ENCODE peak calls at places on chromosomes 2 and 18, in ten cellular contexts. One of them, this sample, is unnamed. For H3K4me1, the result is how much of the 10 kb centered on the place peaks cover.

GRCh38 chr2:191206613-191207471 is 38.4 kb upstream of the MYO1B start:
- DNase-seq in GM23248: no peak
- DNase-seq in right lobe of liver: peak
- DNase-seq in CD4-positive, alpha-beta memory T cell: peak
- DNase-seq in Peyer's patch: no peak
- DNase-seq in body of pancreas: no peak
- DNase-seq in colonic mucosa: no peak
- DNase-seq in uterus: no peak
- DNase-seq in H1: no peak
- DNase-seq in small intestine: peak
- DNase-seq in this sample: no peak

GRCh38 chr2:182980115-182980514 is 58.1 kb downstream of the NCKAP1 start:
- DNase-seq in body of pancreas: no peak
- DNase-seq in small intestine: peak
- DNase-seq in H1: no peak
- DNase-seq in right lobe of liver: no peak
- DNase-seq in colonic mucosa: no peak
- DNase-seq in Peyer's patch: no peak
- DNase-seq in GM23248: peak
- DNase-seq in CD4-positive, alpha-beta memory T cell: peak
- DNase-seq in uterus: no peak
- DNase-seq in this sample: no peak

GRCh38 chr2:86079981-86080911 is 25.4 kb downstream of the POLR1A start:
- DNase-seq in right lobe of liver: peak
- DNase-seq in CD4-positive, alpha-beta memory T cell: peak
- DNase-seq in colonic mucosa: peak
- DNase-seq in GM23248: peak
- DNase-seq in body of pancreas: peak
- DNase-seq in uterus: peak
- DNase-seq in small intestine: peak
- DNase-seq in H1: peak
- DNase-seq in Peyer's patch: peak
- DNase-seq in this sample: peak

GRCh38 chr2:78175642-78176041 is 653.5 kb upstream of the LRRTM4 start:
- DNase-seq in Peyer's patch: no peak
- DNase-seq in GM23248: no peak
- DNase-seq in colonic mucosa: no peak
- DNase-seq in body of pancreas: no peak
- DNase-seq in uterus: no peak
- DNase-seq in CD4-positive, alpha-beta memory T cell: no peak
- DNase-seq in small intestine: no peak
- DNase-seq in right lobe of liver: no peak
- DNase-seq in H1: no peak
- DNase-seq in this sample: no peak

GRCh38 chr2:65231121-65231520 is 3.5 kb downstream of the ACTR2 start:
- DNase-seq in H1: no peak
- DNase-seq in body of pancreas: no peak
- DNase-seq in GM23248: peak
- DNase-seq in small intestine: no peak
- DNase-seq in uterus: no peak
- DNase-seq in Peyer's patch: no peak
- DNase-seq in CD4-positive, alpha-beta memory T cell: no peak
- DNase-seq in right lobe of liver: no peak
- DNase-seq in colonic mucosa: no peak
- DNase-seq in this sample: no peak

GRCh38 chr2:101380376-101380775 is 6.9 kb downstream of the CREG2 start:
- DNase-seq in right lobe of liver: no peak
- DNase-seq in small intestine: no peak
- DNase-seq in body of pancreas: peak
- DNase-seq in colonic mucosa: no peak
- DNase-seq in uterus: peak
- DNase-seq in Peyer's patch: no peak
- DNase-seq in CD4-positive, alpha-beta memory T cell: no peak
- DNase-seq in H1: no peak
- DNase-seq in GM23248: peak
- DNase-seq in this sample: no peak

GRCh38 chr2:235618039-235618438 is 124.2 kb downstream of the AGAP1 start:
- DNase-seq in body of pancreas: no peak
- DNase-seq in Peyer's patch: no peak
- DNase-seq in colonic mucosa: no peak
- DNase-seq in small intestine: no peak
- DNase-seq in H1: no peak
- DNase-seq in right lobe of liver: no peak
- DNase-seq in uterus: no peak
- DNase-seq in GM23248: peak
- DNase-seq in CD4-positive, alpha-beta memory T cell: no peak
- DNase-seq in this sample: no peak

GRCh38 chr18:73551211-73551610 is 596.4 kb downstream of the FBXO15 start:
- DNase-seq in small intestine: no peak
- DNase-seq in right lobe of liver: no peak
- DNase-seq in uterus: no peak
- DNase-seq in body of pancreas: no peak
- DNase-seq in GM23248: no peak
- DNase-seq in colonic mucosa: no peak
- DNase-seq in H1: no peak
- DNase-seq in CD4-positive, alpha-beta memory T cell: no peak
- DNase-seq in Peyer's patch: no peak
- DNase-seq in this sample: no peak

GRCh38 chr2:180195847-180196246 is 188.8 kb upstream of the CWC22 start:
- DNase-seq in GM23248: no peak
- DNase-seq in Peyer's patch: no peak
- DNase-seq in right lobe of liver: no peak
- DNase-seq in uterus: no peak
- DNase-seq in small intestine: no peak
- DNase-seq in colonic mucosa: no peak
- DNase-seq in H1: no peak
- DNase-seq in body of pancreas: no peak
- DNase-seq in CD4-positive, alpha-beta memory T cell: no peak
- DNase-seq in this sample: no peak

GRCh38 chr2:157336137-157336721 is 10.6 kb upstream of the ERMN start:
- DNase-seq in CD4-positive, alpha-beta memory T cell: peak
- DNase-seq in small intestine: peak
- DNase-seq in Peyer's patch: peak
- DNase-seq in colonic mucosa: peak
- DNase-seq in right lobe of liver: peak
- DNase-seq in GM23248: peak
- DNase-seq in uterus: no peak
- DNase-seq in body of pancreas: peak
- DNase-seq in H1: peak
- DNase-seq in this sample: peak

GRCh38 chr2:64063924-64064331 is 44.7 kb upstream of the VPS54 start:
- DNase-seq in body of pancreas: peak
- DNase-seq in colonic mucosa: peak
- DNase-seq in right lobe of liver: no peak
- DNase-seq in Peyer's patch: no peak
- DNase-seq in small intestine: peak
- DNase-seq in uterus: no peak
- DNase-seq in GM23248: peak
- DNase-seq in H1: no peak
- DNase-seq in CD4-positive, alpha-beta memory T cell: no peak
- DNase-seq in this sample: no peak

GRCh38 chr2:190468814-190469569 is 60.8 kb downstream of the MFSD6 start:
- DNase-seq in colonic mucosa: peak
- DNase-seq in body of pancreas: peak
- DNase-seq in right lobe of liver: peak
- DNase-seq in H1: no peak
- DNase-seq in small intestine: peak
- DNase-seq in GM23248: peak
- DNase-seq in uterus: peak
- DNase-seq in Peyer's patch: no peak
- DNase-seq in CD4-positive, alpha-beta memory T cell: no peak
- DNase-seq in this sample: peak

GRCh38 chr2:158561054-158561453 is 104.3 kb downstream of the PKP4 start:
- DNase-seq in body of pancreas: no peak
- DNase-seq in uterus: no peak
- DNase-seq in right lobe of liver: no peak
- DNase-seq in small intestine: peak
- DNase-seq in H1: no peak
- DNase-seq in Peyer's patch: no peak
- DNase-seq in GM23248: no peak
- DNase-seq in colonic mucosa: no peak
- DNase-seq in CD4-positive, alpha-beta memory T cell: no peak
- DNase-seq in this sample: no peak

GRCh38 chr18:6836331-6836730 is 106.8 kb downstream of the ARHGAP28 start:
- DNase-seq in small intestine: no peak
- DNase-seq in body of pancreas: no peak
- DNase-seq in GM23248: no peak
- DNase-seq in colonic mucosa: no peak
- DNase-seq in uterus: no peak
- DNase-seq in H1: no peak
- DNase-seq in CD4-positive, alpha-beta memory T cell: no peak
- DNase-seq in Peyer's patch: no peak
- DNase-seq in right lobe of liver: no peak
- DNase-seq in this sample: no peak

DNA sequence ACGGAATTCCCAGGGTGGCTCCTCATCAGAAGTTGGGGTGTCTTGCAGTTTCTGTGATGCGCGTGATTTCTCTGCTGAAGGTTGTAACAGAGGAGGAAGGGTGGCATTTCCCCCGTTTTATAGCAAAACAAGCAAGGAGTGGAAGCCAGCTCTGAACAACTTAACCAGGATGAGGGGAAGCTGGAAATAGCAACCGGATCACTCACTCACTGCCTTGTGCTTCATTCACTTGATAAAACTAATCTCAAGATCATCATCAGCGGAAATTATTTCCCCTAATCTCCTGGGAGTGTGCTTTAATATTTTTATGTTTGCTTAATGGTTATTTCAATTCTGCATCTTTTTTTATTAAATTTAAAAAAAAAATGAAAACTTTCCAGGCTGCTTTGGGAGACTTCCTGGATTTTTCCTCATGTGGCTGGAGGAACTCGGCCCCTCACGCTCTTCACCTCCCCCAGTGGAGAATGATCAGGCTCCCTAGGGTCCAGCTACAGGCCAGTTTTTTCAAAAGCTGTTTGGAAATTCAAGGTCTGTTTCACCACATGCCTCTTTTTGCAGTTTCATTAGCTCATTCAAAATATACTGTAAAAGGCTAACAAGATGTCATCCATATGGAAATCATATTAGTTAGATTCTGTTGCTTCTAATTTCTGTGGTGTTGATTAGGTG is 31.7 kb downstream of the CABLES1 start:
- DNase-seq in uterus: no peak
- DNase-seq in CD4-positive, alpha-beta memory T cell: no peak
- DNase-seq in body of pancreas: no peak
- DNase-seq in H1: no peak
- DNase-seq in right lobe of liver: no peak
- DNase-seq in small intestine: no peak
- DNase-seq in Peyer's patch: no peak
- DNase-seq in GM23248: peak
- DNase-seq in colonic mucosa: no peak
- DNase-seq in this sample: no peak
- H3K27ac ChIP-seq in uterus: peak
- H3K27ac ChIP-seq in CD4-positive, alpha-beta memory T cell: no peak
- H3K27ac ChIP-seq in body of pancreas: no peak
- H3K27ac ChIP-seq in H1: no peak
- H3K27ac ChIP-seq in right lobe of liver: no peak
- H3K27ac ChIP-seq in small intestine: no peak
- H3K27ac ChIP-seq in Peyer's patch: no peak
- H3K27ac ChIP-seq in GM23248: no peak
- H3K27ac ChIP-seq in colonic mucosa: no peak
- H3K27ac ChIP-seq in this sample: peak

DNA sequence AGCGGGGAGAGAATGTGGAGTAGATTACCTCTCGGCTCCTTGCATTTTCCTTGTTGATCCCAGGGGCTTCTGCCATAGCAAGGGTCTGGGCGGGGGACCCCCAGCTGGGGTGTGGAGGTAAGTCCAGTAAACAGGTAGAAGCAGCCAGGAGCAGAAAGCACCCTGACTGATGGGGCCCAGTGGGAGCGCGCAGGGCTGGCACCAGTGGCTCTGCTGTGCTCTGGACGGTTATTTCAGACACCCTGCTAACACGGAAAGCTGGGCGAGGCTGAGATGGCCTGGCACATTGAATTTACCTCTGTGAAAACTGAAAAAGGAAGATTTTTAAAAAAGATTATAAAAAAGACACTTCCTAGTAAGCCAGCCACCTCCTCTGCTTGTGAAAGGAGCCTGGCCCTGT is 109.6 kb upstream of the STPG4 start:
- DNase-seq in body of pancreas: no peak
- DNase-seq in GM23248: no peak
- DNase-seq in right lobe of liver: no peak
- DNase-seq in colonic mucosa: no peak
- DNase-seq in uterus: no peak
- DNase-seq in Peyer's patch: no peak
- DNase-seq in H1: no peak
- DNase-seq in small intestine: no peak
- DNase-seq in CD4-positive, alpha-beta memory T cell: no peak
- DNase-seq in this sample: no peak
- H3K4me3 ChIP-seq in body of pancreas: no peak
- H3K4me3 ChIP-seq in GM23248: no peak
- H3K4me3 ChIP-seq in right lobe of liver: no peak
- H3K4me3 ChIP-seq in colonic mucosa: no peak
- H3K4me3 ChIP-seq in uterus: no peak
- H3K4me3 ChIP-seq in Peyer's patch: no peak
- H3K4me3 ChIP-seq in H1: no peak
- H3K4me3 ChIP-seq in small intestine: no peak
- H3K4me3 ChIP-seq in CD4-positive, alpha-beta memory T cell: no peak
- H3K4me3 ChIP-seq in this sample: no peak

GRCh38 chr2:119431976-119432881 is 575 bp downstream of the TMEM37 start:
- DNase-seq in colonic mucosa: peak
- DNase-seq in small intestine: peak
- DNase-seq in H1: peak
- DNase-seq in GM23248: peak
- DNase-seq in right lobe of liver: peak
- DNase-seq in Peyer's patch: no peak
- DNase-seq in CD4-positive, alpha-beta memory T cell: no peak
- DNase-seq in body of pancreas: peak
- DNase-seq in uterus: no peak
- DNase-seq in this sample: peak
- H3K4me1 ChIP-seq in colonic mucosa: under half
- H3K4me1 ChIP-seq in small intestine: under half
- H3K4me1 ChIP-seq in H1: under half
- H3K4me1 ChIP-seq in GM23248: under half
- H3K4me1 ChIP-seq in right lobe of liver: half or more
- H3K4me1 ChIP-seq in Peyer's patch: under half
- H3K4me1 ChIP-seq in CD4-positive, alpha-beta memory T cell: under half
- H3K4me1 ChIP-seq in body of pancreas: half or more
- H3K4me1 ChIP-seq in uterus: under half
- H3K4me1 ChIP-seq in this sample: under half

DNA sequence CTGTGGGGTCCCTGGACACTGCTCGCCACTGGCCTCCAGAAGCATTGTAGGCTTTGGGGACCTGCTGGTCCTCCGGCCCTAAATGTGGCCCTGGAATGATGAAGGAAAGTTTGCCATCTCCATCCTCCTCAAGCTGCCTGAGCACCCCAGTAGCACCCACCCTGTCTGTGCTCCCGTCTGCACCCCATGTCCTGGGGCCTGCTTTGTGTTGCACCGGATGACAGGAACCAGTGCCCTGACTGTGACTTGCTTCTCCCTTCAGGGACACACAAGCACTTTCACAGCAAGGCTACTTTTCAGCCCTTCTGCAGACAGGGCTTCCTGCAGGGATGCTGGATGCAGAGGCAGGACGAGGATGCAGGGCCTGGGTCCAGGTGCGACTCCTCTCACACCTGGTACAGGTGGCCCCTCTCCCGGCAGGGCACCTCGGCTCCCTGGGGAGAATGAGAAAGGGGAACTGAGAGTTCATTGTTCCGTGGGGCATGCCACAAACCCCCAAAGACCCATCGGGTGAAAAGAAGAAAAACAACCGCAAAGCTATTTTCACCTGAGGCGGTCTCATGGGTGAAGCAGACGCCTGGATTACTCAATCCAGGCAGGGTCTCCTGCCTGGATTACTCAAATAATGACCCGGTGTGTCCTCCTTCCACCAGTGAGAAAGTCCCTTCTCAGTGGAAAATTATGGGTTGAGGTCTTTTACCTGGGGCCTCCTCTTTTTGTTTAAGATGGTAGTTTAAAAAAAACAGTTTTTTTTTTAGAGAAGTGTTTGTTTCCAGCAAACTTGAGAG is 74.9 kb downstream of the LONRF2 start:
- DNase-seq in H1: no peak
- DNase-seq in GM23248: no peak
- DNase-seq in right lobe of liver: no peak
- DNase-seq in uterus: no peak
- DNase-seq in colonic mucosa: no peak
- DNase-seq in body of pancreas: no peak
- DNase-seq in Peyer's patch: peak
- DNase-seq in small intestine: no peak
- DNase-seq in CD4-positive, alpha-beta memory T cell: no peak
- DNase-seq in this sample: no peak
- H3K27ac ChIP-seq in H1: no peak
- H3K27ac ChIP-seq in GM23248: no peak
- H3K27ac ChIP-seq in right lobe of liver: no peak
- H3K27ac ChIP-seq in uterus: no peak
- H3K27ac ChIP-seq in colonic mucosa: no peak
- H3K27ac ChIP-seq in body of pancreas: no peak
- H3K27ac ChIP-seq in Peyer's patch: no peak
- H3K27ac ChIP-seq in small intestine: no peak
- H3K27ac ChIP-seq in CD4-positive, alpha-beta memory T cell: no peak
- H3K27ac ChIP-seq in this sample: no peak